ENCODE peak calls at places on chromosome 14, in ten cellular contexts. One of them, this sample, is unnamed. For H3K4me1, the result is how much of the 10 kb centered on the place peaks cover.

GRCh38 chr14:51884086-51884927 is 23.9 kb downstream of the GNG2 start:
- DNase-seq in PC-9: no peak
- DNase-seq in cardiac muscle cell: no peak
- DNase-seq in heart right ventricle: no peak
- DNase-seq in ascending aorta: no peak
- DNase-seq in thoracic aorta: no peak
- DNase-seq in foreskin keratinocyte: no peak
- DNase-seq in gastrocnemius medialis: no peak
- DNase-seq in left ventricle myocardium inferior: no peak
- DNase-seq in HepG2: no peak
- DNase-seq in this sample: no peak

GRCh38 chr14:69711065-69711464 is 55.9 kb upstream of the SRSF5 start:
- DNase-seq in PC-9: no peak
- DNase-seq in cardiac muscle cell: peak
- DNase-seq in heart right ventricle: peak
- DNase-seq in ascending aorta: no peak
- DNase-seq in thoracic aorta: no peak
- DNase-seq in foreskin keratinocyte: no peak
- DNase-seq in gastrocnemius medialis: no peak
- DNase-seq in left ventricle myocardium inferior: peak
- DNase-seq in HepG2: no peak
- DNase-seq in this sample: no peak

GRCh38 chr14:41718477-41719166 is 111.9 kb downstream of the LRFN5 start:
- DNase-seq in PC-9: no peak
- DNase-seq in cardiac muscle cell: no peak
- DNase-seq in heart right ventricle: no peak
- DNase-seq in ascending aorta: no peak
- DNase-seq in thoracic aorta: no peak
- DNase-seq in foreskin keratinocyte: peak
- DNase-seq in gastrocnemius medialis: no peak
- DNase-seq in left ventricle myocardium inferior: no peak
- DNase-seq in HepG2: no peak
- DNase-seq in this sample: no peak

GRCh38 chr14:38947343-38947742 is 155.7 kb downstream of the SEC23A start:
- DNase-seq in PC-9: no peak
- DNase-seq in cardiac muscle cell: no peak
- DNase-seq in heart right ventricle: no peak
- DNase-seq in ascending aorta: no peak
- DNase-seq in thoracic aorta: no peak
- DNase-seq in foreskin keratinocyte: no peak
- DNase-seq in gastrocnemius medialis: no peak
- DNase-seq in left ventricle myocardium inferior: no peak
- DNase-seq in HepG2: no peak
- DNase-seq in this sample: no peak

GRCh38 chr14:69049675-69050074 is 70.6 kb upstream of the ACTN1 start:
- DNase-seq in PC-9: no peak
- DNase-seq in cardiac muscle cell: no peak
- DNase-seq in heart right ventricle: no peak
- DNase-seq in ascending aorta: no peak
- DNase-seq in thoracic aorta: no peak
- DNase-seq in foreskin keratinocyte: no peak
- DNase-seq in gastrocnemius medialis: no peak
- DNase-seq in left ventricle myocardium inferior: no peak
- DNase-seq in HepG2: peak
- DNase-seq in this sample: no peak

GRCh38 chr14:38248629-38249028 is 7.3 kb downstream of the CLEC14A start:
- DNase-seq in PC-9: no peak
- DNase-seq in cardiac muscle cell: peak
- DNase-seq in heart right ventricle: no peak
- DNase-seq in ascending aorta: no peak
- DNase-seq in thoracic aorta: no peak
- DNase-seq in foreskin keratinocyte: no peak
- DNase-seq in gastrocnemius medialis: no peak
- DNase-seq in left ventricle myocardium inferior: no peak
- DNase-seq in HepG2: peak
- DNase-seq in this sample: no peak

GRCh38 chr14:73717998-73718741 is 4.0 kb upstream of the PNMA1 start:
- DNase-seq in PC-9: no peak
- DNase-seq in cardiac muscle cell: peak
- DNase-seq in heart right ventricle: no peak
- DNase-seq in ascending aorta: no peak
- DNase-seq in thoracic aorta: no peak
- DNase-seq in foreskin keratinocyte: no peak
- DNase-seq in gastrocnemius medialis: no peak
- DNase-seq in left ventricle myocardium inferior: no peak
- DNase-seq in HepG2: no peak
- DNase-seq in this sample: no peak

GRCh38 chr14:85960781-85961180 is 430.8 kb downstream of the FLRT2 start:
- DNase-seq in PC-9: no peak
- DNase-seq in cardiac muscle cell: no peak
- DNase-seq in heart right ventricle: no peak
- DNase-seq in ascending aorta: no peak
- DNase-seq in thoracic aorta: no peak
- DNase-seq in foreskin keratinocyte: no peak
- DNase-seq in gastrocnemius medialis: no peak
- DNase-seq in left ventricle myocardium inferior: no peak
- DNase-seq in HepG2: no peak
- DNase-seq in this sample: no peak

GRCh38 chr14:30551460-30551859 is 7.5 kb upstream of the G2E3 start:
- DNase-seq in PC-9: no peak
- DNase-seq in cardiac muscle cell: no peak
- DNase-seq in heart right ventricle: no peak
- DNase-seq in ascending aorta: no peak
- DNase-seq in thoracic aorta: no peak
- DNase-seq in foreskin keratinocyte: no peak
- DNase-seq in gastrocnemius medialis: no peak
- DNase-seq in left ventricle myocardium inferior: no peak
- DNase-seq in HepG2: peak
- DNase-seq in this sample: no peak

GRCh38 chr14:95520346-95520745 is 3.9 kb upstream of the SYNE3 start:
- DNase-seq in PC-9: no peak
- DNase-seq in cardiac muscle cell: no peak
- DNase-seq in heart right ventricle: no peak
- DNase-seq in ascending aorta: no peak
- DNase-seq in thoracic aorta: no peak
- DNase-seq in foreskin keratinocyte: no peak
- DNase-seq in gastrocnemius medialis: no peak
- DNase-seq in left ventricle myocardium inferior: no peak
- DNase-seq in HepG2: no peak
- DNase-seq in this sample: no peak

GRCh38 chr14:35046751-35047536 is 872 bp downstream of the FAM177A1 start:
- DNase-seq in PC-9: no peak
- DNase-seq in cardiac muscle cell: no peak
- DNase-seq in heart right ventricle: no peak
- DNase-seq in ascending aorta: peak
- DNase-seq in thoracic aorta: no peak
- DNase-seq in foreskin keratinocyte: peak
- DNase-seq in gastrocnemius medialis: peak
- DNase-seq in left ventricle myocardium inferior: no peak
- DNase-seq in HepG2: peak
- DNase-seq in this sample: peak

GRCh38 chr14:73731111-73731510 is 16.9 kb upstream of the PNMA1 start:
- DNase-seq in PC-9: no peak
- DNase-seq in cardiac muscle cell: no peak
- DNase-seq in heart right ventricle: no peak
- DNase-seq in ascending aorta: no peak
- DNase-seq in thoracic aorta: no peak
- DNase-seq in foreskin keratinocyte: no peak
- DNase-seq in gastrocnemius medialis: no peak
- DNase-seq in left ventricle myocardium inferior: no peak
- DNase-seq in HepG2: no peak
- DNase-seq in this sample: no peak

GRCh38 chr14:31745741-31746140 is 184.5 kb downstream of the NUBPL start:
- DNase-seq in PC-9: no peak
- DNase-seq in cardiac muscle cell: no peak
- DNase-seq in heart right ventricle: no peak
- DNase-seq in ascending aorta: no peak
- DNase-seq in thoracic aorta: no peak
- DNase-seq in foreskin keratinocyte: no peak
- DNase-seq in gastrocnemius medialis: no peak
- DNase-seq in left ventricle myocardium inferior: no peak
- DNase-seq in HepG2: peak
- DNase-seq in this sample: no peak

GRCh38 chr14:55864890-55865655 is 253.1 kb upstream of the PELI2 start:
- DNase-seq in PC-9: no peak
- DNase-seq in cardiac muscle cell: no peak
- DNase-seq in heart right ventricle: no peak
- DNase-seq in ascending aorta: no peak
- DNase-seq in thoracic aorta: no peak
- DNase-seq in foreskin keratinocyte: no peak
- DNase-seq in gastrocnemius medialis: no peak
- DNase-seq in left ventricle myocardium inferior: no peak
- DNase-seq in HepG2: no peak
- DNase-seq in this sample: no peak

GRCh38 chr14:102930138-102930752 is 7.8 kb downstream of the AMN start:
- DNase-seq in PC-9: no peak
- DNase-seq in cardiac muscle cell: peak
- DNase-seq in heart right ventricle: no peak
- DNase-seq in ascending aorta: no peak
- DNase-seq in thoracic aorta: no peak
- DNase-seq in foreskin keratinocyte: no peak
- DNase-seq in gastrocnemius medialis: no peak
- DNase-seq in left ventricle myocardium inferior: no peak
- DNase-seq in HepG2: no peak
- DNase-seq in this sample: no peak

GRCh38 chr14:86296173-86296572 is 766.2 kb downstream of the FLRT2 start:
- DNase-seq in PC-9: no peak
- DNase-seq in cardiac muscle cell: no peak
- DNase-seq in heart right ventricle: no peak
- DNase-seq in ascending aorta: no peak
- DNase-seq in thoracic aorta: no peak
- DNase-seq in foreskin keratinocyte: peak
- DNase-seq in gastrocnemius medialis: no peak
- DNase-seq in left ventricle myocardium inferior: no peak
- DNase-seq in HepG2: no peak
- DNase-seq in this sample: no peak

GRCh38 chr14:88856786-88857366 is 32.4 kb downstream of the TTC8 start:
- DNase-seq in PC-9: no peak
- DNase-seq in cardiac muscle cell: no peak
- DNase-seq in heart right ventricle: no peak
- DNase-seq in ascending aorta: no peak
- DNase-seq in thoracic aorta: no peak
- DNase-seq in foreskin keratinocyte: no peak
- DNase-seq in gastrocnemius medialis: no peak
- DNase-seq in left ventricle myocardium inferior: no peak
- DNase-seq in HepG2: no peak
- DNase-seq in this sample: no peak

GRCh38 chr14:50560929-50561280 is 960 bp downstream of the ATL1 start:
- DNase-seq in PC-9: peak
- DNase-seq in cardiac muscle cell: peak
- DNase-seq in heart right ventricle: peak
- DNase-seq in ascending aorta: peak
- DNase-seq in thoracic aorta: peak
- DNase-seq in foreskin keratinocyte: peak
- DNase-seq in gastrocnemius medialis: peak
- DNase-seq in left ventricle myocardium inferior: peak
- DNase-seq in HepG2: no peak
- DNase-seq in this sample: peak

GRCh38 chr14:79809849-79810612 is 401.3 kb downstream of the DIO2 start:
- DNase-seq in PC-9: peak
- DNase-seq in cardiac muscle cell: no peak
- DNase-seq in heart right ventricle: no peak
- DNase-seq in ascending aorta: no peak
- DNase-seq in thoracic aorta: no peak
- DNase-seq in foreskin keratinocyte: peak
- DNase-seq in gastrocnemius medialis: no peak
- DNase-seq in left ventricle myocardium inferior: no peak
- DNase-seq in HepG2: no peak
- DNase-seq in this sample: no peak
- TF ChIP-seq CTCF in PC-9: peak
- TF ChIP-seq CTCF in cardiac muscle cell: no peak
- TF ChIP-seq CTCF in heart right ventricle: no peak
- TF ChIP-seq CTCF in ascending aorta: no peak
- TF ChIP-seq CTCF in thoracic aorta: no peak
- TF ChIP-seq CTCF in foreskin keratinocyte: peak
- TF ChIP-seq CTCF in gastrocnemius medialis: peak
- TF ChIP-seq CTCF in left ventricle myocardium inferior: no peak
- TF ChIP-seq CTCF in HepG2: no peak
- TF ChIP-seq CTCF in this sample: no peak

GRCh38 chr14:60648169-60648933 is 926 bp downstream of the SIX1 start:
- DNase-seq in PC-9: peak
- DNase-seq in cardiac muscle cell: no peak
- DNase-seq in heart right ventricle: no peak
- DNase-seq in ascending aorta: no peak
- DNase-seq in thoracic aorta: no peak
- DNase-seq in foreskin keratinocyte: no peak
- DNase-seq in gastrocnemius medialis: no peak
- DNase-seq in left ventricle myocardium inferior: no peak
- DNase-seq in HepG2: no peak
- DNase-seq in this sample: no peak
- H3K4me1 ChIP-seq in PC-9: under half
- H3K4me1 ChIP-seq in cardiac muscle cell: under half
- H3K4me1 ChIP-seq in heart right ventricle: half or more
- H3K4me1 ChIP-seq in ascending aorta: under half
- H3K4me1 ChIP-seq in thoracic aorta: under half
- H3K4me1 ChIP-seq in foreskin keratinocyte: under half
- H3K4me1 ChIP-seq in gastrocnemius medialis: under half
- H3K4me1 ChIP-seq in left ventricle myocardium inferior: half or more
- H3K4me1 ChIP-seq in HepG2: half or more
- H3K4me1 ChIP-seq in this sample: under half

DNA sequence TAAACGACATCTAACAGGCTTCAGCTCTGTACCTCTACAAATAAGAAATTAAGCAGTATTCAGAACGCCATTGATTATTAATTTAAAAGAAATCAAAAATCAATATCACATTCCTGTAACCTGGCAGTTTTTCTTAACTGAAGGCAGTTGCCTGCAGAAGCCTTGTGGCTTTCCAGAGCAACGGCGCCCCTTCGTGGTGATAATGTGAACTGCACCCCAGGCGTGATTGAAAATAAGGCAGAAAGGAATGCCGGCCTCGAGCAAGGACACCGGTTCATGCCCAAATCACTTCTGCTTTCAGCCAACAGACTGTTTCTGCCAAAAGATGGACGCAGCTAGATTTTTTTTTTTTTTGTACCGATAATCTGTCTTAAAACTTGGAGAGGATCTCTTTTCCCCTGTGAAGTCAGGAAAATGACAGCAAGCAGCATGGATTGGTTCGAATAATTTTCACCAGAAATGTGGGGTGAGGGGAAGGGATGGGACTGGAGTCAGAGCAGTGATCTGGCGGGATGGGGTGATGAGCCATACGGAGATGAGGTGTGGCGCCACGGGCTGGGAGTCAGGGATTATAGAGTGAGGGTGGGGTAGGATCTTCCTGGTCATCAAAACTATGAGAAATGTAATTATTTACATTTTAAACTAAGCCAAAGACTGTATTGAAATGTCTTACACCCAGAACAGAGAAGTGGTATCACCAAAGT is 473.0 kb downstream of the DPF3 start:
- DNase-seq in PC-9: peak
- DNase-seq in cardiac muscle cell: peak
- DNase-seq in heart right ventricle: peak
- DNase-seq in ascending aorta: no peak
- DNase-seq in thoracic aorta: no peak
- DNase-seq in foreskin keratinocyte: peak
- DNase-seq in gastrocnemius medialis: peak
- DNase-seq in left ventricle myocardium inferior: peak
- DNase-seq in HepG2: peak
- DNase-seq in this sample: peak
- TF ChIP-seq CTCF in PC-9: peak
- TF ChIP-seq CTCF in cardiac muscle cell: peak
- TF ChIP-seq CTCF in heart right ventricle: peak
- TF ChIP-seq CTCF in ascending aorta: peak
- TF ChIP-seq CTCF in thoracic aorta: peak
- TF ChIP-seq CTCF in foreskin keratinocyte: peak
- TF ChIP-seq CTCF in gastrocnemius medialis: peak
- TF ChIP-seq CTCF in left ventricle myocardium inferior: peak
- TF ChIP-seq CTCF in HepG2: peak
- TF ChIP-seq CTCF in this sample: peak

GRCh38 chr14:68042002-68042401 is 222.4 kb downstream of the RAD51B start:
- DNase-seq in PC-9: no peak
- DNase-seq in cardiac muscle cell: no peak
- DNase-seq in heart right ventricle: no peak
- DNase-seq in ascending aorta: no peak
- DNase-seq in thoracic aorta: no peak
- DNase-seq in foreskin keratinocyte: peak
- DNase-seq in gastrocnemius medialis: no peak
- DNase-seq in left ventricle myocardium inferior: no peak
- DNase-seq in HepG2: no peak
- DNase-seq in this sample: no peak
- H3K4me1 ChIP-seq in PC-9: under half
- H3K4me1 ChIP-seq in cardiac muscle cell: under half
- H3K4me1 ChIP-seq in heart right ventricle: under half
- H3K4me1 ChIP-seq in ascending aorta: under half
- H3K4me1 ChIP-seq in thoracic aorta: under half
- H3K4me1 ChIP-seq in foreskin keratinocyte: under half
- H3K4me1 ChIP-seq in gastrocnemius medialis: under half
- H3K4me1 ChIP-seq in left ventricle myocardium inferior: under half
- H3K4me1 ChIP-seq in HepG2: under half
- H3K4me1 ChIP-seq in this sample: under half

This sample was measured in breast epithelium.